ENCODE peak calls at places on chromosome 18, in seven cellular contexts. X is mucosa of descending colon, R is thyroid gland, P is AG09319, A is left lobe of liver, M is AML-193, Q is pons. Z is an unnamed sample.

GRCh38 chr18:2979871-2980606 is 32.9 kb downstream of the LPIN2 start:
- DNase-seq in R (peak), M (peak), A (peak), P (no peak), Q (peak), X (no peak), Z (no peak)

GRCh38 chr18:41113885-41114482 is 841.0 kb upstream of the PIK3C3 start:
- DNase-seq in R (no peak), Q (no peak), X (no peak), P (no peak), A (no peak), M (no peak), Z (no peak)

GRCh38 chr18:71136487-71136886 is 847.6 kb downstream of the SOCS6 start:
- DNase-seq in Q (peak), P (no peak), A (no peak), M (no peak), X (no peak), R (peak), Z (no peak)

GRCh38 chr18:27865431-27865830 is 311.5 kb downstream of the CDH2 start:
- DNase-seq in Q (no peak), X (no peak), A (no peak), R (no peak), P (no peak), M (no peak), Z (no peak)

GRCh38 chr18:6210349-6211173 is 204.2 kb downstream of the L3MBTL4 start:
- DNase-seq in P (no peak), Q (no peak), A (no peak), M (no peak), X (no peak), R (no peak), Z (no peak)

GRCh38 chr18:61870151-61870550 is 22.7 kb downstream of the RNF152 start:
- DNase-seq in Q (no peak), A (no peak), P (peak), X (no peak), R (no peak), M (no peak), Z (no peak)

GRCh38 chr18:8990276-8991031 is 112.0 kb upstream of the NDUFV2 start:
- DNase-seq in M (no peak), A (peak), X (no peak), P (peak), R (peak), Q (peak), Z (peak)

GRCh38 chr18:77140439-77141109 is 8.0 kb upstream of the MBP start:
- DNase-seq in P (no peak), M (no peak), A (peak), X (no peak), R (peak), Q (no peak), Z (no peak)

GRCh38 chr18:76213996-76214395 is 281.0 kb downstream of the ZNF516 start:
- DNase-seq in A (no peak), P (no peak), R (no peak), M (no peak), X (no peak), Q (peak), Z (no peak)

GRCh38 chr18:76494541-76495403 is at the start of gene ZNF516:
- DNase-seq in M (no peak), A (no peak), X (peak), R (peak), Q (no peak), P (no peak), Z (peak)

GRCh38 chr18:45565280-45565970 is 49.9 kb upstream of the SLC14A2 start:
- DNase-seq in A (no peak), P (no peak), Q (no peak), M (no peak), R (no peak), X (no peak), Z (no peak)

GRCh38 chr18:4106407-4107033 is 348.6 kb downstream of the DLGAP1 start:
- DNase-seq in P (peak), Q (peak), M (peak), R (peak), A (peak), X (peak), Z (peak)

GRCh38 chr18:26771524-26771923 is 94.0 kb downstream of the AQP4 start:
- DNase-seq in X (no peak), P (no peak), R (peak), Q (no peak), A (no peak), M (peak), Z (no peak)

GRCh38 chr18:29002747-29003146 is 825.8 kb upstream of the CDH2 start:
- DNase-seq in X (no peak), R (no peak), M (no peak), Q (no peak), P (no peak), A (no peak), Z (no peak)

GRCh38 chr18:43322133-43322532 is 44.8 kb upstream of the SYT4 start:
- DNase-seq in Q (no peak), M (no peak), X (no peak), A (no peak), R (no peak), P (no peak), Z (no peak)

GRCh38 chr18:24959100-24959499 is 392.9 kb downstream of the ZNF521 start:
- DNase-seq in X (peak), R (no peak), M (no peak), A (no peak), P (no peak), Q (no peak), Z (no peak)

GRCh38 chr18:58451115-58451971 is 177.5 kb downstream of the ALPK2 start:
- DNase-seq in R (no peak), X (no peak), M (no peak), A (peak), P (no peak), Q (no peak), Z (no peak)

GRCh38 chr18:10771053-10771709 is 245.4 kb downstream of the NAPG start:
- DNase-seq in R (no peak), M (no peak), P (no peak), Q (no peak), A (no peak), X (no peak), Z (no peak)

GRCh38 chr18:58321986-58322385 is 278.0 kb downstream of the NEDD4L start:
- DNase-seq in P (peak), X (peak), A (peak), M (peak), R (peak), Q (peak), Z (peak)

GRCh38 chr18:33802955-33803354 is 224.9 kb downstream of the ASXL3 start:
- DNase-seq in R (peak), A (peak), Q (no peak), X (peak), P (no peak), M (no peak), Z (no peak)

GRCh38 chr18:35029103-35029502 is 12.1 kb upstream of the MAPRE2 start:
- DNase-seq in A (no peak), Q (no peak), P (no peak), X (no peak), M (no peak), R (no peak), Z (peak)

GRCh38 chr18:49690307-49690706 is 123.0 kb downstream of the ACAA2 start:
- DNase-seq in X (no peak), A (no peak), Q (no peak), P (peak), R (no peak), M (no peak), Z (no peak)

GRCh38 chr18:6145645-6146308 is 250.5 kb upstream of the TMEM200C start:
- DNase-seq in A (no peak), P (no peak), M (no peak), R (peak), Q (no peak), X (no peak), Z (no peak)

GRCh38 chr18:63301458-63301857 is 18.1 kb downstream of the BCL2 start:
- DNase-seq in M (no peak), R (no peak), P (no peak), Q (no peak), X (no peak), A (no peak), Z (peak)

GRCh38 chr18:79944126-79944731 is 7.2 kb downstream of the SLC66A2 start:
- DNase-seq in A (peak), Q (no peak), R (no peak), X (peak), M (no peak), P (no peak), Z (no peak)

Z was measured in psoas muscle.